ENCODE peak calls at places on chromosomes 7 and 10, in eight cellular contexts. Z is body of pancreas; Q is lung; T is heart left ventricle; D is lower lobe of right lung; V is HCT116; J is IMR-90; G is CD8-positive, alpha-beta T cell. N is an unnamed sample. For H3K4me1 and H3K27me3, the result is how much of the 10 kb centered on the place peaks cover.

GRCh38 chr10:88125766-88126165 is 262.3 kb downstream of the PTEN start:
- DNase-seq in D (no peak), T (no peak), J (no peak), Q (no peak), G (no peak), Z (no peak), V (no peak), N (no peak)

GRCh38 chr7:125173571-125173970 is 243.9 kb upstream of the POT1 start:
- DNase-seq in J (no peak), Z (no peak), G (no peak), V (no peak), Q (no peak), T (no peak), D (no peak), N (peak)

GRCh38 chr7:7035851-7036250 is 146.5 kb upstream of the C1GALT1 start:
- DNase-seq in V (no peak), G (no peak), J (no peak), Q (no peak), Z (no peak), T (no peak), D (no peak), N (no peak)

GRCh38 chr7:50362712-50363282 is 58.3 kb downstream of the IKZF1 start:
- DNase-seq in J (no peak), G (no peak), V (no peak), D (no peak), T (no peak), Z (no peak), Q (no peak), N (no peak)

GRCh38 chr7:6680146-6680545 is 26.6 kb downstream of the ZNF12 start:
- DNase-seq in D (no peak), G (no peak), Q (no peak), V (no peak), J (no peak), T (no peak), Z (no peak), N (no peak)

GRCh38 chr10:89086801-89087513 is 96.4 kb downstream of the FAS start:
- DNase-seq in V (no peak), Z (peak), Q (peak), T (peak), D (peak), J (peak), G (no peak), N (no peak)

GRCh38 chr10:14254368-14254767 is 76.4 kb downstream of the FRMD4A start:
- DNase-seq in G (no peak), J (no peak), V (no peak), Z (no peak), T (no peak), Q (no peak), D (no peak), N (no peak)

GRCh38 chr10:3623746-3624145 is 161.3 kb downstream of the KLF6 start:
- DNase-seq in J (peak), D (no peak), Q (no peak), T (no peak), V (no peak), G (no peak), Z (no peak), N (no peak)

GRCh38 chr7:155455776-155456516 is 2.0 kb upstream of the EN2 start:
- DNase-seq in Z (no peak), J (no peak), Q (no peak), V (no peak), G (no peak), D (no peak), T (no peak), N (no peak)

GRCh38 chr7:101527844-101528667 is 101.0 kb downstream of the MYL10 start:
- DNase-seq in T (no peak), J (peak), Q (peak), G (no peak), V (no peak), Z (peak), D (peak), N (no peak)

GRCh38 chr7:93284908-93285307 is 52.7 kb downstream of the VPS50 start:
- DNase-seq in Z (no peak), Q (no peak), G (no peak), D (no peak), J (peak), V (no peak), T (no peak), N (no peak)

GRCh38 chr7:29112721-29113120 is 33.6 kb downstream of the CPVL start:
- DNase-seq in V (no peak), T (no peak), G (no peak), D (no peak), Q (no peak), J (no peak), Z (no peak), N (no peak)

GRCh38 chr10:131157899-131158298 is 153.6 kb downstream of the TCERG1L start:
- DNase-seq in Q (no peak), G (no peak), V (no peak), D (no peak), T (no peak), Z (no peak), J (no peak), N (no peak)

GRCh38 chr10:94292448-94293118 is 70.2 kb downstream of the NOC3L start:
- DNase-seq in Q (no peak), Z (peak), T (peak), G (no peak), V (no peak), J (peak), D (no peak), N (peak)

GRCh38 chr7:87218941-87219544 is 489 bp downstream of the TMEM243 start:
- DNase-seq in T (peak), D (peak), Q (peak), G (no peak), Z (peak), V (no peak), J (peak), N (peak)

GRCh38 chr7:9181356-9181755 is 747.9 kb downstream of the NXPH1 start:
- DNase-seq in Z (no peak), D (no peak), T (no peak), G (no peak), V (no peak), J (no peak), Q (no peak), N (no peak)

GRCh38 chr10:102645388-102645740 is 1.1 kb downstream of the TRIM8 start:
- DNase-seq in J (peak), Q (peak), T (peak), G (no peak), Z (peak), D (peak), V (peak), N (no peak)

GRCh38 chr7:105261689-105262088 is 127.0 kb downstream of the SRPK2 start:
- DNase-seq in Q (no peak), Z (no peak), T (no peak), V (no peak), G (no peak), D (no peak), J (peak), N (no peak)

GRCh38 chr7:98163704-98164478 is 47.3 kb upstream of the BHLHA15 start:
- DNase-seq in J (peak), T (peak), Q (peak), D (no peak), Z (peak), V (no peak), G (no peak), N (peak)

GRCh38 chr10:48742891-48743845 is 58.5 kb downstream of the WDFY4 start:
- DNase-seq in G (no peak), D (no peak), J (no peak), Q (peak), Z (no peak), T (no peak), V (no peak), N (no peak)

GRCh38 chr7:135759537-135759936 is 10.9 kb upstream of the FAM180A start:
- DNase-seq in V (no peak), Z (no peak), D (no peak), Q (no peak), J (no peak), G (no peak), T (no peak), N (no peak)

GRCh38 chr7:19982841-19983835 is 209.7 kb upstream of the TMEM196 start:
- DNase-seq in J (peak), Q (no peak), G (no peak), Z (peak), T (no peak), V (peak), D (no peak), N (peak)

GRCh38 chr7:42238709-42239395 is 1.8 kb upstream of the GLI3 start:
- DNase-seq in D (no peak), Z (no peak), Q (no peak), J (peak), V (no peak), T (no peak), G (no peak), N (no peak)

GRCh38 chr7:19011212-19011611 is 106.2 kb downstream of the TWIST1 start:
- DNase-seq in J (no peak), G (no peak), Z (no peak), T (no peak), V (no peak), D (no peak), Q (no peak), N (no peak)

GRCh38 chr10:28937959-28938358 is 260.6 kb downstream of the BAMBI start:
- DNase-seq in Z (no peak), D (no peak), T (no peak), V (no peak), J (no peak), G (no peak), Q (no peak), N (no peak)

GRCh38 chr7:122550545-122550944 is 148.4 kb downstream of the RNF133 start:
- DNase-seq in Q (no peak), T (no peak), J (no peak), G (no peak), D (no peak), Z (no peak), V (no peak), N (no peak)

GRCh38 chr7:47320296-47320695 is 261.6 kb downstream of the TNS3 start:
- DNase-seq in G (no peak), T (no peak), Q (no peak), J (peak), V (no peak), Z (no peak), D (no peak), N (no peak)

GRCh38 chr7:103637080-103637479 is 191.1 kb upstream of the SLC26A5 start:
- DNase-seq in G (no peak), Z (no peak), Q (no peak), J (peak), T (no peak), V (no peak), D (no peak), N (peak)

GRCh38 chr10:52442576-52442975 is 128.5 kb downstream of the DKK1 start:
- DNase-seq in J (peak), T (no peak), Z (no peak), V (no peak), D (no peak), Q (no peak), G (no peak), N (peak)

GRCh38 chr7:5598769-5599371 is 175.2 kb upstream of the TNRC18 start:
- DNase-seq in Q (no peak), J (no peak), Z (no peak), G (no peak), T (no peak), V (no peak), D (no peak), N (no peak)

GRCh38 chr7:51927738-51928137 is 611.1 kb upstream of the COBL start:
- DNase-seq in T (no peak), J (no peak), V (no peak), G (no peak), Z (no peak), D (no peak), Q (no peak), N (no peak)

GRCh38 chr7:155007947-155008346 is 5.0 kb upstream of the PAXIP1 start:
- DNase-seq in V (peak), D (no peak), Q (no peak), Z (no peak), G (no peak), J (no peak), T (no peak), N (no peak)

GRCh38 chr10:31759124-31759798 is 169.4 kb downstream of the ARHGAP12 start:
- DNase-seq in T (no peak), Z (peak), G (peak), D (peak), J (no peak), Q (peak), V (peak), N (peak)

GRCh38 chr7:20316706-20317105 is 14.0 kb upstream of the ITGB8 start:
- DNase-seq in G (no peak), T (no peak), J (no peak), Z (no peak), Q (no peak), V (no peak), D (no peak), N (no peak)

GRCh38 chr10:15122477-15123030 is 25.4 kb downstream of the RPP38 start:
- DNase-seq in D (no peak), G (no peak), Q (no peak), Z (no peak), J (no peak), T (no peak), V (no peak), N (no peak)

GRCh38 chr10:125060038-125060437 is 100.3 kb downstream of the CTBP2 start:
- DNase-seq in V (no peak), Z (no peak), T (no peak), Q (no peak), J (peak), G (no peak), D (no peak), N (no peak)

GRCh38 chr10:129078322-129078721 is 388.7 kb upstream of the MGMT start:
- DNase-seq in D (no peak), T (no peak), Q (no peak), J (no peak), V (no peak), Z (no peak), G (no peak), N (no peak)

DNA sequence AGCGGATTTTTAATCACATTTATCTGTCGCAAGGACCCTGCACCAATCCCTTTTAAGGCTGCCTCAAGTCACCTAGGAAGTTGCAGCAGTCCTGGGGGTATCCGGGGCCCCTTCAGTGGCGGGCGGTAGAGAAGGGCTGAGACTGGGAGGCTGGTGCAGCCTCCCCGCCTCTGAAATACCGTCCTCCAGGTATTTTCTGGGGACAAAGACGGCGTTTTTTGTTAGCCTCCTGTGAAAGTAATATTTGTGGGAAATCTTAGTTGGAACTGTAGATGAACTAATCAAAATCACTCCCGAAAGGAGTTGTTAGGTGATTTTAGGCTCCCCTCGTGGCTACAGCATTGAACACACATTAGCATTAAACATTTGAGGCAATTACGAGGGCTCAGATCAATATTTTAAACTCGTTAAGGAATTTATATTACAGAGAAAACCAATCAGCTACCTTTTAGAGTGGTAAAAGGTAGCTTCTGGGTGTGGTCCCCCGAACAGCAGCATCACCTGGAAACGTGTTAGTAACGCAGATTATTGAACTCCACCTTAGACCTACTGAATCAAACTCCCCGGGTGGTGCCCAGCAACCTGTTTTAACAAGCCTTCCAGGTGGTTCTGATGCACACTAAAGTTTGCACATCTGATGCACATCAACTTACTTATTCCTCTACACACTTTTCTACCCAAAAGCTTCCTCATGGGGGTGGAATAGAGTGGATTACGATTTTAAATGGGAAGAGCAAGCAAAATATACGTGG is 548 bp upstream of the ANXA7 start:
- DNase-seq in Q (no peak), V (no peak), T (no peak), Z (no peak), G (no peak), J (no peak), D (no peak), N (peak)
- H3K4me1 ChIP-seq in Q (under half), V (under half), T (under half), Z (under half), G (under half), J (under half), D (under half), N (under half)

DNA sequence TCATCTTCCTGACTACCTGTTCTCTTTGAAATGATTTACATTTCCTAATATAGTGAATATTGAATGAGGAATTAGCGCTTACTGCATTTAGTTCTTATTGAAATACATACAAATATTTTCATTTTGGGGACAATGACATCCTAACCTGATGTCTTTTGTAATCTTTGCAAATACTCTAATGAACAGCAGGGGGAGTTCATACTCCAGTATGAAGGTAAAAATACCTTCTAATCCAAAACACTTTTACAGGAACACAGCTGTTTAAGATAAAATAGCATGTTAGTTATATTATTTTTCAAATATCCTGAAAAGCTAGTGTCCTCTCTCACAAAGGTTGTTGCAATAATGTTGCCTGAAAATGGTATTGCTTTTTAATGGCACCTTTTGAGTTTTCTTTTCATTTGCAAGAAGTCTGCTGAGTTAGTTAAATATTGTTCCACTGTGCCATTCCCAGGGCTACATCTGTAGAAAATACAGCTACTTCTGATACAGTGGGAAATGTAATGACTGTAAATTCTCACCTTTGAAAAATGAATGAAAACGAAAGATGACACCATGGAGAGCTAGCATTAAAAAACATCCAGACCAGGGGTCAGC is 400.0 kb downstream of the PHF14 start:
- DNase-seq in T (no peak), Q (no peak), J (no peak), D (no peak), V (peak), G (no peak), Z (no peak), N (peak)
- TF ChIP-seq CTCF in T (peak), Q (no peak), J (peak), D (peak), V (peak), G (no peak), Z (peak), N (peak)

GRCh38 chr7:114418117-114418516 is 3.5 kb downstream of the FOXP2 start:
- DNase-seq in T (no peak), V (no peak), G (no peak), J (no peak), Q (no peak), D (no peak), Z (no peak), N (no peak)
- H3K27me3 ChIP-seq in T (under half), V (under half), G (under half), J (under half), Q (under half), D (under half), Z (under half), N (under half)

GRCh38 chr10:86522385-86522855 is 828 bp upstream of the WAPL start:
- DNase-seq in V (no peak), Q (no peak), J (no peak), G (no peak), Z (no peak), D (no peak), T (no peak), N (no peak)
- H3K4me1 ChIP-seq in V (under half), Q (under half), J (under half), G (under half), Z (under half), D (half or more), T (half or more), N (under half)

DNA sequence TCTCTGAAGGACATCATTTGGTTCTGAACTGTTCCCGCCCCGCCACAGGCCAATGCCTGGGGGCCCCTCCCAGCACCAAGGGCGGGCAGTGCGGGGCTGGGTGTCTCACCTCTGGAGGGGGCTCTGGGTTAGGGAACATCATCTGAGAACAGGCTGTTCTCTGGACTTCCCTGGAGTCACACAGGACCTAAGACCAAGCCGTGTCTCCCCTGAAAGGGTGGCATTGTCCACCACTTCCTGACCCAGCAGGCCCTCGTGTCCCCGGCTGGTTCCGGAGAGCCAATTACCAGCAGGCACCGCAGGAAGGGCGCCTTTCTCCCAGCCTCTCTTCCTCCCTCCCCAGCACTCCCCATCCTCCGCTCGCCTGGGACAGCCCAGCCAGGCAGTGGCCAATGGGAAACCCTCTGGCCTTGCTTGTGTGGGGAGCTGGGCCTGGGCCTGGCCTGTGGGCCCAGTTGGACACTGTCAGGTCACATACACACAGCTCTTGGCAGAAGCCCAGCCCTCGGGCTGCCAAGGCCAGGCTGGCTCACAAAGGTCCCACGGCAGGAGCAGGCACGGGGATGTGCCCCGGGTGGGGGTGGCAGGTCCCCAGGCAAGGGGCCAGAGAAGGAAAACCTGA is 119.5 kb downstream of the SPDYE5 start:
- DNase-seq in Q (peak), G (no peak), V (no peak), Z (peak), J (no peak), T (peak), D (peak), N (no peak)
- TF ChIP-seq CTCF in Q (no peak), G (no peak), V (no peak), Z (no peak), J (no peak), T (no peak), D (no peak), N (no peak)

GRCh38 chr10:95403690-95404459 is 113.1 kb upstream of the PDLIM1 start:
- DNase-seq in D (no peak), T (peak), Q (no peak), J (no peak), G (no peak), Z (peak), V (no peak), N (no peak)

GRCh38 chr10:95405655-95406054 is 114.9 kb upstream of the PDLIM1 start:
- DNase-seq in D (no peak), Q (no peak), Z (no peak), V (no peak), J (no peak), T (no peak), G (no peak), N (no peak)

GRCh38 chr10:95406651-95407280 is 116.0 kb upstream of the PDLIM1 start:
- DNase-seq in D (peak), J (no peak), T (peak), Q (no peak), V (no peak), Z (peak), G (no peak), N (no peak)

GRCh38 chr10:95404460-95404858 is 113.7 kb upstream of the PDLIM1 start:
- DNase-seq in Z (no peak), Q (no peak), V (no peak), G (no peak), D (no peak), J (no peak), T (no peak), N (no peak)

DNA sequence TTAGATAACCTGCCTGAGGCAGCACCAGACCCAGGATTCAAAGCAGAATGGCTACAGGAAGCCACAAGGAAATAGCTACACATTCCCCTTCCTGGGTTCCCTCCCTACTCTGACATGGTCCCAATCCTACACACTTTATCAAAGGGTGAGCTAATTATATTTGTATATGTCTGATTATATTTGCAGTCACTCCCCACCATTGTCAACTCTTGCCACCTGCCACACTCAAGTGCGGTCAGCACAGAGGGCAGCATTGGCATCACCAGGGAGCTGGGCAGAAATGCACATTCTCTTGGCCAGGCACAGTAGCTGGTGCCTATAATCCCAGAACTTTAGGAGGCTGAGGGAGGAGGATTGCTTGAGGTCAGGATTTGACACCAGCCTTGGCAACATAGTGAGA is 114.1 kb upstream of the PDLIM1 start:
- DNase-seq in G (no peak), V (no peak), J (no peak), Z (no peak), D (no peak), Q (no peak), T (no peak), N (no peak)
- H3K27me3 ChIP-seq in G (under half), V (under half), J (under half), Z (under half), D (under half), Q (under half), T (under half), N (under half)

GRCh38 chr10:59319854-59320253 is 42.5 kb downstream of the FAM13C start:
- DNase-seq in V (peak), J (no peak), D (no peak), Q (no peak), T (no peak), G (no peak), Z (no peak), N (no peak)
- H3K4me1 ChIP-seq in V (under half), J (under half), D (under half), Q (under half), T (under half), G (under half), Z (under half), N (under half)